ENCODE peak calls at places on chromosome 6, in four cellular contexts. Z is H1, W is K562, L is GM12878. G is an unnamed sample.

GRCh38 chr6:2799936-2800527 is 34.8 kb downstream of the WRNIP1 start:
- DNase-seq in L (no peak), W (no peak), Z (no peak), G (no peak)

GRCh38 chr6:154329350-154330170 is 27.0 kb downstream of the IPCEF1 start:
- DNase-seq in W (no peak), L (no peak), Z (no peak), G (no peak)

GRCh38 chr6:45835725-45836437 is 179.8 kb downstream of the CLIC5 start:
- DNase-seq in Z (no peak), W (no peak), L (no peak), G (no peak)

GRCh38 chr6:158255974-158256601 is 56.2 kb upstream of the TULP4 start:
- DNase-seq in Z (no peak), L (no peak), W (no peak), G (no peak)

GRCh38 chr6:32941412-32941784 is 570 bp upstream of the HLA-DMB start:
- DNase-seq in L (peak; percentile 95), Z (no peak), W (no peak), G (no peak)

GRCh38 chr6:26432622-26433021 is 7.7 kb upstream of the BTN3A3 start:
- DNase-seq in W (no peak), Z (no peak), L (no peak), G (peak; percentile 35)

GRCh38 chr6:160883999-160884398 is 107.6 kb upstream of the MAP3K4 start:
- DNase-seq in L (no peak), Z (no peak), W (no peak), G (no peak)

GRCh38 chr6:31713465-31713864 is 1.7 kb upstream of the LY6G6D start:
- DNase-seq in W (no peak), Z (no peak), L (no peak), G (no peak)

GRCh38 chr6:109311481-109311880 is 70.8 kb downstream of the CD164 start:
- DNase-seq in Z (no peak), L (no peak), W (no peak), G (no peak)

GRCh38 chr6:38997128-38997761 is 51.3 kb upstream of the GLP1R start:
- DNase-seq in Z (peak; percentile 23), W (peak; percentile 58), L (no peak), G (peak; percentile 29)

GRCh38 chr6:2781685-2782355 is 16.6 kb downstream of the WRNIP1 start:
- DNase-seq in L (no peak), Z (no peak), W (no peak), G (no peak)

GRCh38 chr6:88588938-88589337 is 374.5 kb downstream of the RNGTT start:
- DNase-seq in L (no peak), Z (no peak), W (no peak), G (no peak)

DNA sequence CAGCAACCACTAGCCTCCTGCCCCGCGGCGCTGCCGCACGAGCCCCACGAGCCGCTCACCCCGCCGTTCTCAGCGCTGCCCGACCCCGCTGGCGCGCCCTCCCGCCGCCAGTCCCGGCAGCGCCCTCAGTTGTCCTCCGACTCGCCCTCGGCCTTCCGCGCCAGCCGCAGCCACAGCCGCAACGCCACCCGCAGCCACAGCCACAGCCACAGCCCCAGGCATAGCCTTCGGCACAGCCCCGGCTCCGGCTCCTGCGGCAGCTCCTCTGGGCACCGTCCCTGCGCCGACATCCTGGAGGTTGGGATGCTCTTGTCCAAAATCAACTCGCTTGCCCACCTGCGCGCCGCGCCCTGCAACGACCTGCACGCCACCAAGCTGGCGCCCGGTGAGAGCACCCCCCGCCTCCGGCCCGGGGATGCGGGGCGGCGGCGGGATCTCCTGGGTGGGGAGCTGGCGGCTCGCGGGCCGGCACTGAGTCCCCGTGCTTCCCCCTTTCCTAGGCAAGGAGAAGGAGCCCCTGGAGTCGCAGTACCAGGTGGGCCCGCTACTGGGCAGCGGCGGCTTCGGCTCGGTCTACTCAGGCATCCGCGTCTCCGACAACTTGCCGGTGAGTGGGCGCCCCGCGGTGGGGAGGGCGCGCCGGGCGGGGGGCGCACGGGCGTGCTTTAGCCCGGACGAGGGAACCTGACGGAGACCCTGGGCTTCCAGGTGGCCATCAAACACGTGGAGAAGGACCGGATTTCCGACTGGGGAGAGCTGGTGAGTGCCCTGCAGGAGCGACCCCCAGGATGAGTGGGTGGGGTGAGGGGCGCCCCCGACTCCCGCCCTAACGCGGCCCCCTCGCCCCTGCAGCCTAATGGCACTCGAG is 555 bp downstream of the PIM1 start:
- DNase-seq in L (no peak), Z (no peak), W (peak; percentile 51), G (no peak)
- TF ChIP-seq YY1 in L (no peak), Z (no peak), W (peak; percentile 34), G (no peak)

DNA sequence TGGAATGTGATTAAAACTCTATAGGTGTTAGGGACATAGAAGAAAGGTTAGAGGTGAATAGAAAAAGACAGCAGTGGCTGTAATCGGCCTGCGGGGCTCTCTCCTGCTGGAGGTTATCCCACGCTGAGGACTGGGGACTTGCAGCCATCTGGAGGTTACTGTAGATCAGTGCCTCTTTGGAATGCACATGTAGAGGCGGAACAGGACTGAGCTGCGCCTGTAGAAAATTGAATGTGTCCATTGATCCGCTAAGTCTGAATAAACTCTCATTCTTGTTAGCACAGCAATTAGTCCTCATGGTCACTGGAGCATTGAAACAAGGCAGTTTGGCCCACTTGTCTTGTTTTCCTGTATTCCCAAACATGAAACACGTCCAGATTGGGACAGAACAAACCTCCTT is 46.3 kb upstream of the F13A1 start:
- DNase-seq in W (no peak), L (no peak), Z (no peak), G (no peak)
- TF ChIP-seq BRCA1 in W (no peak), L (no peak), Z (no peak), G (no peak)

DNA sequence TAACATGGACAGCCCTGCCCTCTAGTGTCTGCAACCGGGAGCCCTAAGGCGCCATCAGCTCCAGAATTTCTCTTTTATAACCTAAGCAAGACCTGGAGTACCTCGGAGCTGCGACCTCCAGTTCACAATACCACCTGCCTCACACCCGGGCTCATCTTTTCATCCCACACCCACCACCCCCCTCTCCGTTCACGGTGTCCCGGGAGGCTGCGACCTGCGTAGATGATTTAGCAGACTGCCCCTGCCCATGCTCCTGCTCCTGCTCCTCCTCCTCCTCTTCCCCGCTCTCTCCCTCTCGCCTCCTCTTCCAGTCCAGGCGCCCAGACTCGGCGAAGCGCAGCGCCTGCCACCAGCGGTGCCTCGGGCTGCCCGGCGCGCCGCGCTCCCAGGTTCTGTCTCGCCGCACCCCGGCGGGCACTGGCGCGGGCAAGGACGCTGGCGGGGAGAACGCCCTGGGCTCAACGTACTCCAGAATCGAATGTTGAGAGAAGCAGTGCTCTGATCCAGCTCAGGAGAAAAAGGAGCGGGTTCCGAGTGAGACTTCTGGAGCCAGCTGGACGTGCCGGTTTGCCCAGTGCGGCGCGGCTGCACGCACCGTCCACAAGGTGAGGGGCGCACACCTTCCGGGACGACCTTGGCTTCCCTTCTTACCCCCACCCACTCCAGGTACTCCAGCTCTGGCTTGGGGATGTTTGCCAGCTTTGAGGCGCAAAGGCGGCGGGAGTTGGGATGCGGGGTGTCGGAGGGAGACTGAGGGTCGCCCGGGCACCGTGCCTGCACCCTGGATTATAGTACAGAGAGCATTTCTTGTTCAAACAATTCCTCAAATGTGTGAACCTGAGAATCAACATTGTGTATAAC is at the start of gene HTR1E:
- DNase-seq in W (peak; percentile 70), L (no peak), Z (no peak), G (peak; percentile 42)
- TF ChIP-seq YY1 in W (peak; percentile 47), L (peak; percentile 43), Z (peak; percentile 61), G (peak; percentile 35)

GRCh38 chr6:152721956-152722355 is 24.3 kb downstream of the MYCT1 start:
- DNase-seq in Z (no peak), W (no peak), L (no peak), G (no peak)
- TF ChIP-seq BRCA1 in Z (no peak), W (no peak), L (no peak), G (no peak)

DNA sequence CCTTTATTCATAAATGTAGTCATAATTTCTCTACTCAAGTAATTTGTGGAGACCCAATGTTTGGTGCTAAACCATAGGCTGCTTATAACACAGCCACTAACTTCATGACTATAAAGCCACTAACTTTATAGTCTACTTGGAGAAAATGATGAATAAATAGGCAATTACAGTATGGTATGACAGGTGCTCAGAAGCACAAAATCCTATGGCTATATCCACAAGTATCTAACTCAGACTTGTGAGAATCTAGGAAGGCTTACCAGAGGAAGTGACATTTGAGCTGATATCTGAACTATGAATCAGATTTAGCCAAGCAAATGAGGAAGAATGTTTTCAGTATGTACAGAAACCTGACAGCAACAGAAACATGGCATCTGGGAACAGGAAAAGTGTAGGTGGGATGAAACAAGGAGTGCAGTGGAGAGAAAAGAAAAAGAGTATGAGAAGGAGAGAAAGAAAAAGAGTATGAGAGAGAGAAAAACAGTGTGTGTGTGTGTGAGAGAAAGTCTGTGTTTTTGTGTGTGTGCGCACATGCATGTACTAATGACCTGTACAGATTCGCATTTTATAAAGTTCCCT is 59.9 kb downstream of the REV3L start:
- DNase-seq in W (no peak), L (no peak), Z (no peak), G (no peak)
- TF ChIP-seq YY1 in W (no peak), L (no peak), Z (no peak), G (no peak)

GRCh38 chr6:17817763-17818162 is 111.0 kb upstream of the NUP153 start:
- DNase-seq in L (no peak), W (no peak), Z (no peak), G (no peak)

GRCh38 chr6:17816921-17817611 is 110.3 kb upstream of the NUP153 start:
- DNase-seq in W (no peak), L (no peak), Z (no peak), G (peak; percentile 75)

GRCh38 chr6:17820055-17820454 is 113.3 kb upstream of the NUP153 start:
- DNase-seq in L (no peak), Z (no peak), W (peak; percentile 78), G (peak; percentile 32)
- TF ChIP-seq BRCA1 in L (no peak), Z (no peak), W (no peak), G (no peak)

DNA sequence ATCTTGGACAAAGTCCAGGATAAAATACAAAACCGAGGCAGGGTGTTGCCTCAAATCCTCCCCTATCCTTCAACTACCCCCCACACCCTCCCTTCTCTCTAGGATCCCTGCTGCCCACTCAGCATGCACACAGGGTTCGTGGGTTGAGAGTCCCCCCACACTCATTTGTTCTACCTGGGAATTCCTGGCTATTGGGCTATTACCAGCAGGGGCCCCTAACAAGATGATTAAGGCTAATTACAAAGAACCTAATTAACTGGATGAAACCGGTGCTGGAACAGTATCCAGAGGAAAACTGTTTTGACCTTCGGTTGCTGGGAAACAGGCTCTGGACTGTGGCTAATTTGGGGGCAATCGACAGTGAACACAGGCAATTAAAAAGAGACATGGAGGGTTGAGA is 32.8 kb upstream of the MRPS10 start:
- DNase-seq in W (no peak), L (no peak), Z (no peak), G (no peak)
- TF ChIP-seq YY1 in W (no peak), L (no peak), Z (no peak), G (no peak)

DNA sequence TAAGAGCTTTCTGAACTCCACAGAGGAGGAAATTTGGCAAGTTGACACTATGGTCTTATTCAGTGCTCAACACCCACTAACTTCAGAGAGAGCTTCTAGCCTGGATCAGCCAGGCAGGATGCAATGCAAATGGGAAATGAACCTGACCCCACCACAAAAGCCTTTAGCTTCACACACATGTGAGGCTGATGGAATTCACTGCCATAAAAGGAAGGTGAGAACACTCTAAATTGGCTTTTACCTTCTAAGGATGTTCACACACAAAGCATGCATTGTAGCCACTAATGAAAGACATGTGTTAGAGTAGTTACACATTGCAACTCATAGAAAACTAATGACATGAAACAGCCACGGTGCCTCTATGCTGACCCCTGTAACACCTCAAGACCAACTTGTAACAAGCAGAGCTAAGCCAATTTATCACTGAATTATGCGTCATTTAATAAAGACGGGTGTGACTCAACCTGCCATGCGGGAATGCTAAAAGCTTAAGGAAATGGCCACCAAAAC is 262.1 kb downstream of the HACE1 start:
- DNase-seq in W (no peak), Z (no peak), L (no peak), G (no peak)
- TF ChIP-seq BRCA1 in W (no peak), Z (no peak), L (no peak), G (no peak)

GRCh38 chr6:34986845-34987246 is 97.8 kb downstream of the ANKS1A start:
- DNase-seq in L (no peak), W (peak; percentile 77), Z (peak; percentile 25), G (peak; percentile 71)
- TF ChIP-seq YY1 in L (no peak), W (no peak), Z (no peak), G (no peak)